ENCODE peak calls at places on chromosomes 12 and 14, in four cellular contexts. W is cardiac fibroblast, C is A549, E is body of pancreas. S is an unnamed sample.

GRCh38 chr14:94936901-94937321 is 167.0 kb upstream of the GSC start:
- DNase-seq in W (peak), C (no peak), E (peak), S (no peak)

GRCh38 chr14:51513933-51514332 is 137.8 kb upstream of the FRMD6 start:
- DNase-seq in W (no peak), C (no peak), E (no peak), S (no peak)

GRCh38 chr12:45666452-45667215 is 62.9 kb upstream of the ARID2 start:
- DNase-seq in E (no peak), C (no peak), W (peak), S (no peak)

GRCh38 chr12:99847936-99848335 is 136.8 kb downstream of the ANKS1B start:
- DNase-seq in W (no peak), E (no peak), C (no peak), S (no peak)

GRCh38 chr12:92141585-92142244 is 3.9 kb downstream of the BTG1 start:
- DNase-seq in W (no peak), E (no peak), C (no peak), S (no peak)

GRCh38 chr14:99702115-99702514 is 18.0 kb downstream of the CYP46A1 start:
- DNase-seq in W (no peak), E (no peak), C (no peak), S (no peak)

GRCh38 chr14:104967414-104968152 is 10.6 kb downstream of the AHNAK2 start:
- DNase-seq in E (no peak), C (no peak), W (peak), S (peak)

GRCh38 chr14:59337151-59337611 is 128.0 kb downstream of the GPR135 start:
- DNase-seq in E (no peak), W (peak), C (no peak), S (no peak)

GRCh38 chr12:77352941-77353340 is 287.6 kb upstream of the E2F7 start:
- DNase-seq in C (no peak), E (no peak), W (peak), S (no peak)

GRCh38 chr14:41570415-41571155 is 36.1 kb upstream of the LRFN5 start:
- DNase-seq in W (no peak), C (no peak), E (no peak), S (no peak)

GRCh38 chr12:79765157-79765556 is 74.4 kb upstream of the PAWR start:
- DNase-seq in E (no peak), C (no peak), W (no peak), S (no peak)

GRCh38 chr14:36818794-36819384 is 157.2 kb downstream of the PAX9 start:
- DNase-seq in C (no peak), W (no peak), E (no peak), S (no peak)

GRCh38 chr12:86675197-86675596 is 419.0 kb upstream of the MGAT4C start:
- DNase-seq in W (no peak), C (no peak), E (no peak), S (no peak)

GRCh38 chr12:124800506-124800905 is 63.2 kb downstream of the SCARB1 start:
- DNase-seq in C (no peak), E (no peak), W (no peak), S (no peak)

GRCh38 chr12:69497308-69498026 is 27.3 kb downstream of the FRS2 start:
- DNase-seq in W (peak), C (no peak), E (no peak), S (no peak)

GRCh38 chr12:26090853-26091510 is 33.9 kb downstream of the BHLHE41 start:
- DNase-seq in W (no peak), C (no peak), E (no peak), S (no peak)

GRCh38 chr12:52295663-52296062 is 4.3 kb upstream of the KRT81 start:
- DNase-seq in E (no peak), C (no peak), W (no peak), S (no peak)

GRCh38 chr14:69475194-69475818 is 9.2 kb upstream of the PLEKHD1 start:
- DNase-seq in E (no peak), W (peak), C (peak), S (no peak)

GRCh38 chr14:100898465-100898864 is 5.1 kb downstream of the RTL1 start:
- DNase-seq in E (no peak), C (no peak), W (no peak), S (no peak)

GRCh38 chr12:112964067-112964670 is 14.2 kb upstream of the OAS2 start:
- DNase-seq in W (no peak), E (no peak), C (no peak), S (no peak)

GRCh38 chr12:2057041-2057792 is 4.4 kb downstream of the CACNA1C start:
- DNase-seq in W (peak), C (no peak), E (peak), S (peak)

GRCh38 chr14:73140924-73141323 is 4.6 kb downstream of the PSEN1 start:
- DNase-seq in C (no peak), E (no peak), W (no peak), S (no peak)

GRCh38 chr12:93318720-93319522 is 58.8 kb upstream of the NUDT4 start:
- DNase-seq in W (no peak), E (no peak), C (no peak), S (no peak)

GRCh38 chr12:27463826-27464554 is 17.5 kb downstream of the SMCO2 start:
- DNase-seq in C (no peak), E (peak), W (peak), S (no peak)

GRCh38 chr12:23895792-23896218 is 53.7 kb downstream of the SOX5 start:
- DNase-seq in W (no peak), C (no peak), E (no peak), S (peak)

GRCh38 chr14:67251573-67252226 is 10.5 kb downstream of the PALS1 start:
- DNase-seq in C (no peak), E (no peak), W (peak), S (no peak)

GRCh38 chr12:93852067-93852466 is 174.9 kb downstream of the CRADD start:
- DNase-seq in E (no peak), C (no peak), W (no peak), S (no peak)

GRCh38 chr12:89126712-89127111 is 225.6 kb downstream of the DUSP6 start:
- DNase-seq in W (peak), C (no peak), E (no peak), S (no peak)

GRCh38 chr12:24664151-24664550 is 284.8 kb downstream of the BCAT1 start:
- DNase-seq in C (no peak), E (no peak), W (peak), S (no peak)

GRCh38 chr12:113207621-113208040 is 13.6 kb upstream of the TPCN1 start:
- DNase-seq in C (no peak), E (no peak), W (no peak), S (no peak)

GRCh38 chr14:24280797-24281460 is 9.5 kb upstream of the RABGGTA start:
- DNase-seq in C (no peak), E (no peak), W (peak), S (no peak)

GRCh38 chr12:65858831-65859230 is 34.5 kb downstream of the HMGA2 start:
- DNase-seq in E (no peak), W (peak), C (no peak), S (no peak)

GRCh38 chr12:98499668-98500456 is 15.5 kb upstream of the TMPO start:
- DNase-seq in C (no peak), W (no peak), E (peak), S (no peak)
- TF ChIP-seq CTCF in C (no peak), W (no peak), E (no peak), S (no peak)

GRCh38 chr12:121299662-121300061 is 3.2 kb upstream of the CAMKK2 start:
- DNase-seq in C (no peak), W (no peak), E (no peak), S (no peak)

GRCh38 chr12:121294151-121294889 is 2.2 kb downstream of the CAMKK2 start:
- DNase-seq in C (no peak), W (no peak), E (no peak), S (no peak)

GRCh38 chr12:121295123-121295745 is 1.3 kb downstream of the CAMKK2 start:
- DNase-seq in W (no peak), E (no peak), C (peak), S (no peak)

GRCh38 chr12:121295746-121296617 is 527 bp downstream of the CAMKK2 start:
- DNase-seq in E (peak), C (peak), W (peak), S (peak)

DNA sequence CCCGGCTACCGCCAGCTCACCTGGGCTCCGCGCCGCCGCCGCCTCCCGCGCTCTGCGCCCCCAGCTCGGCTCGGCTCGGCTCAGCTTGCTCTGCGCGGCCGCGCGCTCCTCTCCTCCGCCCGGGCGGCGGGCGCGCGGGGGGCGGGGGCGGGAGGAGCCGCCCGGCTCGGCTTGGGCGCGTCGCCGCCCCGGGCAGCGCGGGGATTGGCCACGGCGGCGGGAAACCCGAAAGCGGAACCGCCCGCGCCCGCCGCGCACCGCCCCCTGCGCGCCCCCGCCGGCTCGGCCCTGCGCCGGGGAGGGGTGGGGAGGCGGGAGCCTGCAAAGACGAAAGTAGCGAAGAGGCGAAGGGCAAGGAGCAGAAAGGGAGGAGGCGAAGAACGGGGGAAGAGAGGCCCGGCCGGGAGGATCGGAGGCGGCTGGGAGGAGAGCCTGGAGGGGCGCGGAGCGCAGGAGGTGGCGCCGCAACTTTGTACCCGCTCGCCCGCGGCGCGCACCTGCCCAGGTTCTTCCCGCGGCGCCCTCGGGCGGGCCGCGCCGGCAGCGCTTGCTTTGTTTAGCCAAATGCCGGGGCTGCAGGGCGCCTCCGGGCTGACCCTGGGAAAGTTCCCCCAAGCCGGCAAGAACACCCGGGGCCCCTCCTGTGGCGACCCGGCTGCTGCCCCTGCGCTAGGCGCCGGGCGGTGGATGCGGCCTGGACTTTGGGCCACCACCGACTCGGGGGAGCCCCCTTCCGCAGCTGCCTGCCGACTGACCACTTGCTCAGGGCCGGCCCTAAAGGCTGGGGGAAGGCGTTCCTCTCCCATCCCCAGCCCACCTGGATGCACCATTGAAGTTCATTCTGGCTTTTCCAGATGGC is at the start of gene CAMKK2:
- DNase-seq in C (peak), E (peak), W (peak), S (peak)
- TF ChIP-seq CTCF in C (peak), E (peak), W (no peak), S (no peak)

DNA sequence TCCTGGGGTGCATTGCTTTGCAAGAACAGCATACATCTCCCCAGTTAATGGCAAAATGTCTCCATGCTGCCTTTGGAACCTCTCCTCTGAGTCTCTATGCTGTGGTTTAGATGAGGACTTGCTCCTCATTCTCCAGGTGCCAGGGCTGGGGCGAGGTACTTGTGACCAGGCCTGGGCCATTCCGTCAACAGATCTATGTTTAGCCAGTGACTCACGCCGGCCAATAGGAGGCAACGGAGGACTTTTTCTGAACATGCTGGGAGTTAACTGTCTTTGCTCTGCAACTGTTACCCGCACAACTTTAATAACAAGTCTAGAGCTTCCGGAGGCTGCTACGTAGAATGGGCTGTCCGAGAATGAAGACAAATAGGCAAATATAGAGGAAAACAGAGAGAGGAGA is 214.2 kb downstream of the GLT1D1 start:
- DNase-seq in W (no peak), C (no peak), E (no peak), S (no peak)
- TF ChIP-seq CTCF in W (no peak), C (no peak), E (peak), S (no peak)

GRCh38 chr12:105100998-105101397 is 6.5 kb upstream of the WASHC4 start:
- DNase-seq in W (peak), C (no peak), E (no peak), S (no peak)
- TF ChIP-seq CTCF in W (no peak), C (peak), E (no peak), S (no peak)

DNA sequence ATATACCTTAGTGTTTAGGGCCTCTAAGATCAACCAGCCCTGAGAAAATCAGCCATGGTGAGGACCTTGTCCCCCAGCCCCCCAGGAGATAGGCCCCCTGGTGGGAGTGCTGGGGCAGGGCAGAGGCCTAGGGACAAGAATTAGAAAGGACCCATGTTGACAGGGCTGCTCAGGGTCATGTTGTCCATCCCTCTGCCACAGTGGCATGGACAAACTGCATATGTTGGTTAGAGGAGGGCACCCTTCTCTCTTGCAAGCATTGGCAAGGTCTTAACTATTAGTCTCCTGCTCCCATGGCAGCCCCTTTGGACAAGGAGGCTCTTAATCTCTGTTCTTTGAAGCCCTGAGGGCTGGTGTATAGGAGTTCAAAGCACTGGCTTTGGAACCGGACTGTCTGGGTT is 755 bp upstream of the PTPN6 start:
- DNase-seq in E (no peak), C (no peak), W (no peak), S (peak)
- TF ChIP-seq CTCF in E (no peak), C (no peak), W (peak), S (peak)

DNA sequence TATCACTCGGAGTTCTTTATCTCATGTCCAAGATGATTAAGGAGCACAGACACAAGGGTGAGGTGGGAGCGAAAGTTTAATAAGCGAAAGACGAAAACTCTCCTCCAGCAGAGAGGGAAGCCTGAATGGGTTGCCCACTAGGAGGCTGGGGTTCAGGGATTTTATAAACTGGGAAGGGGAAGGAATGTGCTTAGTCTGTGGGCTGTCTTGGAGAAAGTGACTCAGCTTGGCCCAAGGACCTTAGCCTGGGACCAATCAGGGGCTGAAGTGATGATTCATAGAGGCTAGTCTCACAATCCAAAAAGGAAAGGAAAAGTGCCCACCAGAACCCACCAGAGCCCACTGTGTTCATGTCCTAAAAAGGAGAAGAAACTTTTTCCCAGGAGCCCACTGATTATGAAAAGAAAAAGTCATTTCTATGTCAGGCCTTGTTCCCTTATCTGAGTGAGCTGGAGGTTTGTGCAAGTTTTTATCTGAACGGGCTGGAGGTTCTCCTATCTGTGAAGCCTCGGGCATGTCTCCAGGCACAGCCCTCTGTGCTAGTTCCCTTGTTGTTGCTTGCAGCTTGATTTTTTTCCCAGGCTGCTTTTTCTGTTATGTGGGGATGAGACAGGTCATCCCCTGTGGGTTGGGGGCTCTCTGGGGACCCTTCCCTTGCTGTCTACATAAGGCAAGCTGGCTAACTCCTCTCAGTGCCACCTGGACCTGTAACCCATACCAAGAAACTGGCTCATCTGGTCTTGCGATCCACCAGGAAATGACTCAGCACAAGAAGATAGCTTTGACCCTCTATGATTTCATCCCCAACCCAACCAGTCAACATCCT is 8.3 kb upstream of the GOLGA5 start:
- DNase-seq in C (no peak), W (peak), E (peak), S (no peak)
- TF ChIP-seq CTCF in C (no peak), W (no peak), E (no peak), S (no peak)

S was measured in endothelial cell.